ENCODE peak calls at places on chromosomes 7 and 10, in four cellular contexts. T is tibial nerve, V is thoracic aorta, I is IMR-90. W is an unnamed sample.
A peak's percentile ranks its signal among the peaks of the same experiment; 100 is the strongest.

GRCh38 chr10:95325863-95326262 is 35.1 kb upstream of the PDLIM1 start:
- DNase-seq in T (no peak), V (no peak), I (no peak), W (no peak)

GRCh38 chr7:23653942-23654341 is 26.1 kb upstream of the FAM221A start:
- DNase-seq in I (no peak), V (no peak), T (no peak), W (no peak)

GRCh38 chr7:46940178-46940577 is 641.7 kb downstream of the TNS3 start:
- DNase-seq in V (no peak), I (no peak), T (no peak), W (no peak)

GRCh38 chr7:517848-518629 is 1.6 kb downstream of the PDGFA start:
- DNase-seq in I (peak; percentile 58), T (peak; percentile 38), V (no peak), W (no peak)

GRCh38 chr10:14403846-14404623 is 73.3 kb upstream of the FRMD4A start:
- DNase-seq in V (no peak), I (no peak), T (no peak), W (no peak)

GRCh38 chr7:64625114-64626082 is 40.5 kb upstream of the ZNF107 start:
- DNase-seq in T (no peak), I (no peak), V (no peak), W (no peak)

GRCh38 chr7:103343758-103344452 is 662 bp downstream of the DNAJC2 start:
- DNase-seq in V (no peak), T (peak; percentile 9), I (peak; percentile 34), W (no peak)

GRCh38 chr7:141409911-141410329 is 141.3 kb upstream of the AGK start:
- DNase-seq in T (no peak), I (no peak), V (no peak), W (no peak)

GRCh38 chr7:68640103-68640502 is 958.2 kb upstream of the AUTS2 start:
- DNase-seq in I (no peak), T (no peak), V (no peak), W (no peak)

GRCh38 chr7:117259626-117260025 is 63.2 kb downstream of the WNT2 start:
- DNase-seq in I (peak; percentile 53), V (no peak), T (no peak), W (no peak)

GRCh38 chr10:133445751-133446708 is 7.7 kb upstream of the SCART1 start:
- DNase-seq in I (no peak), V (no peak), T (no peak), W (no peak)

GRCh38 chr7:43747703-43748102 is 10.8 kb upstream of the BLVRA start:
- DNase-seq in T (no peak), I (no peak), V (no peak), W (no peak)

DNA sequence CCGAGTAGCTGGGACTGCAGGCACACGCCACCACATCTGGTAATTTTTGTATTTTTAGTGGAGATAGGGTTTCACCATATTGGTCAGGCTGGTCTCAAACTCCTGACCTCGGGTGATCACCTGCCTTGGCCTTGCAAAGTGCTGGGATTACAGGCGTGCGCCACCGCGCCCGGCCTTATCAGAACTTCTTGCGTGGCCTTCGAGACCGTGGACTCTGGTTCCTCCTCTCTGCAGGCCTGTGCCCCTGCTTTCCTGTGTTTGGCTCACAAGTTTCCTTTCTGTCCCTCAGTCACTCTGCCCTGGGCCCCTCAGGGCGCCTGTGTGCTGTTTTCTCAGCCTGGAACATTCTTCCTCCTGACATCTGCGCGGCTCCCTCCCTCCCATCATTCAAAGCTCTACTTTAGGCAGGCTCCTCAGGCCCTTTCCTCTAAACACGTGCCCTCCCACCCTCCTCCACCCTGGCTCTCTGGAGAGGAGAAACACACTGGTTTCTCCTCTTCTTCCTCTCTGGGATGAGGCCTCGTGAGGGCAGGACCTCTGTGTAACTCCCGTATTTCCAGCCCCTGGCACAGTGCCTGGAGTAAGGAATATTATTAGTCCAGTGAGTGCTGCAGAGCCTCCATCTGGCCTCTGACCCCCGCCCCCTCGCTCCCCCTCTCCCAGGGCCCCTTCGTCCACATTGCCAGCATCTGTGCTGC is 6.9 kb downstream of the CLCN1 start:
- DNase-seq in V (no peak), I (no peak), T (peak; percentile 21), W (no peak)
- H3K9me3 ChIP-seq in V (no peaks in the 10 kb centered on the region), I (no peaks in the 10 kb centered on the region), T (no peaks in the 10 kb centered on the region), W (no peaks in the 10 kb centered on the region)

GRCh38 chr7:57404967-57405421 is 45.0 kb upstream of the ZNF716 start:
- DNase-seq in T (no peak), V (no peak), I (no peak), W (no peak)
- H3K9me3 ChIP-seq in T (peaks cover 52% of the 10 kb centered on the region), V (no peaks in the 10 kb centered on the region), I (peaks cover 14% of the 10 kb centered on the region), W (no peaks in the 10 kb centered on the region)

GRCh38 chr7:159175792-159176191 is 31.1 kb upstream of the VIPR2 start:
- DNase-seq in V (no peak), I (no peak), T (no peak), W (no peak)
- H3K9me3 ChIP-seq in V (peaks cover 6% of the 10 kb centered on the region), I (peaks cover 19% of the 10 kb centered on the region), T (peaks cover 9% of the 10 kb centered on the region), W (no peaks in the 10 kb centered on the region)

GRCh38 chr7:158135931-158136330 is 451.7 kb downstream of the PTPRN2 start:
- DNase-seq in I (no peak), T (no peak), V (no peak), W (no peak)
- H3K9me3 ChIP-seq in I (peaks cover 54% of the 10 kb centered on the region), T (peaks cover 23% of the 10 kb centered on the region), V (no peaks in the 10 kb centered on the region), W (no peaks in the 10 kb centered on the region)

GRCh38 chr10:123687758-123688157 is 21.6 kb downstream of the GPR26 start:
- DNase-seq in I (no peak), T (no peak), V (no peak), W (no peak)

GRCh38 chr10:123682477-123682876 is 16.3 kb downstream of the GPR26 start:
- DNase-seq in T (no peak), I (no peak), V (no peak), W (no peak)

GRCh38 chr10:123683459-123683858 is 17.3 kb downstream of the GPR26 start:
- DNase-seq in I (no peak), V (no peak), T (no peak), W (no peak)

GRCh38 chr10:123683865-123684264 is 17.7 kb downstream of the GPR26 start:
- DNase-seq in I (no peak), V (no peak), T (no peak), W (no peak)

DNA sequence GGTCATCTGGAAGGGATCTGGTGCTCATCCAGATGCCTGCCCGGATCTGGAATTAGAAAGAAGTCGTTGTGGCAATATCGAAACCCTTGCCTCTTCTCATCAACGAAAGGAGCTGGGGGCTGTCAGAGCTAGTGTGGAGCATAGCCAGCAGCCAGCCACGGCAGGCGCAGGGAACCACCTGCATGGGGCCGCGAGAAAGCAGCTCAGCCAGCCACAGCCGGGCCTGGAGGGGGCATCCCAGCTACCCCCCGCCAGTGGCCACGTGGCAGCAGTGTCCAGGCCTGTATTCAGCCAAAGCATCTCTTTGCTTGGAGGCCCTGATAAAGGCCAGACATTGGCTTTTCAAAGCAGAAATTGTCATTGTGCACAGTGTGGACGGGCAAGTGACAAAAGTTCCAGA is 19.1 kb downstream of the GPR26 start:
- DNase-seq in I (no peak), T (no peak), V (no peak), W (no peak)
- H3K9me3 ChIP-seq in I (peaks cover 46% of the 10 kb centered on the region), T (no peaks in the 10 kb centered on the region), V (no peaks in the 10 kb centered on the region), W (no peaks in the 10 kb centered on the region)

DNA sequence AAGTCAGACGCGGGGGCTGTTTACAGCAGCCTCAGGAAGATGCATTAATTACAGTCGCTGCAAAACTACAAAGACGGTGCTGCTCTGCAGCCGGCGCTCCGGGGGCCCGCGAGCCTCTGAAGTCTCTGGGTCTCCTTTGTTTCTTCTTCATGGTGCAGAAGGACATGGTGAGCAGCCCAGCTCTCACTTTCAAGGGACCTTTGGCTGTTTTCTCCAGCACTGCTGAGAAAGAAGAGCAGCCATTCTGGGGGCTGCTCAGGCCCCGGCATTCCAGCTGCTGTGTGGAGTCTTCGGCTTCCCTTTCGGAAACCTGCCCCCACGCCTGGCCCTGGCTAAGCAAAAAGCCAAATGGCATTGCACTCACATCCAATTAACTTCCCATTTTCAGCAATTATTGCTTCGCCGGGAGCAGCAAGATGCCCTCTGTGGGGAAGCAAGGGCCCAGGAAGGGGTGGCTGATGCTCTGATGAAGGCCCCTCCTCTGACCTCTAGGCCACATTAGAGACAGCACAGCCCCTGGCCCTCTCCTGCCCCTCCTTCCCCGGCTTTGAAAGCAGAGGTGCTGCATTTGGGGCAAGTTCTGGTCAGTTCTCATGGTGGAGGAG is 555.7 kb downstream of the PTPRN2 start:
- DNase-seq in V (no peak), I (no peak), T (no peak), W (no peak)
- H3K9me3 ChIP-seq in V (no peaks in the 10 kb centered on the region), I (peaks cover 51% of the 10 kb centered on the region), T (no peaks in the 10 kb centered on the region), W (no peaks in the 10 kb centered on the region)

DNA sequence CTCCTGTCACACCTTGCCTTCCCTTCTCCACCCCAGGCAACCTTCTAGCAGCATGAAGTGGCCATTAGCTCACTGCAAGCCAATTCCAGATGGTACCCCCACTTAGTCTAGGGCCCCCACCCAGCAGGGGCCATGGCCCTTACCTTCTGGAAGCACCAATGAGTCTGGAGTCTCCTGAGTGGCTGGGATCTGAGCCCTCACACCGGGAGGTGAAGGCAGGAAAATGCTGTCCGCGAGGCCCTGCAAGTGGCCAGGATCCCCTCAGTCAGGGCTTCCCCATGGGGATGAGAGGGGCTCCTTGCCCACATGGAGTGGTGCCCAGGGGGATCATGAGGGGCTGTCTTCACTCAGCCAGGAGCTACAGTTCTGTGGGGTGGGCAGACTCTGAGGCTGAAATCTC is 4.6 kb downstream of the AQP1 start:
- DNase-seq in V (no peak), I (no peak), T (no peak), W (no peak)
- H3K9me3 ChIP-seq in V (no peaks in the 10 kb centered on the region), I (no peaks in the 10 kb centered on the region), T (no peaks in the 10 kb centered on the region), W (no peaks in the 10 kb centered on the region)

GRCh38 chr7:63077841-63078240 is 920.8 kb upstream of the ZNF722 start:
- DNase-seq in T (no peak), I (no peak), V (no peak), W (no peak)

GRCh38 chr7:63080406-63080805 is 918.2 kb upstream of the ZNF722 start:
- DNase-seq in T (no peak), I (no peak), V (no peak), W (no peak)

GRCh38 chr7:63080831-63081230 is 917.8 kb upstream of the ZNF722 start:
- DNase-seq in V (no peak), I (no peak), T (no peak), W (no peak)
- H3K9me3 ChIP-seq in V (peaks cover 8% of the 10 kb centered on the region), I (peaks cover 37% of the 10 kb centered on the region), T (peaks cover 65% of the 10 kb centered on the region), W (peaks cover 2% of the 10 kb centered on the region)

DNA sequence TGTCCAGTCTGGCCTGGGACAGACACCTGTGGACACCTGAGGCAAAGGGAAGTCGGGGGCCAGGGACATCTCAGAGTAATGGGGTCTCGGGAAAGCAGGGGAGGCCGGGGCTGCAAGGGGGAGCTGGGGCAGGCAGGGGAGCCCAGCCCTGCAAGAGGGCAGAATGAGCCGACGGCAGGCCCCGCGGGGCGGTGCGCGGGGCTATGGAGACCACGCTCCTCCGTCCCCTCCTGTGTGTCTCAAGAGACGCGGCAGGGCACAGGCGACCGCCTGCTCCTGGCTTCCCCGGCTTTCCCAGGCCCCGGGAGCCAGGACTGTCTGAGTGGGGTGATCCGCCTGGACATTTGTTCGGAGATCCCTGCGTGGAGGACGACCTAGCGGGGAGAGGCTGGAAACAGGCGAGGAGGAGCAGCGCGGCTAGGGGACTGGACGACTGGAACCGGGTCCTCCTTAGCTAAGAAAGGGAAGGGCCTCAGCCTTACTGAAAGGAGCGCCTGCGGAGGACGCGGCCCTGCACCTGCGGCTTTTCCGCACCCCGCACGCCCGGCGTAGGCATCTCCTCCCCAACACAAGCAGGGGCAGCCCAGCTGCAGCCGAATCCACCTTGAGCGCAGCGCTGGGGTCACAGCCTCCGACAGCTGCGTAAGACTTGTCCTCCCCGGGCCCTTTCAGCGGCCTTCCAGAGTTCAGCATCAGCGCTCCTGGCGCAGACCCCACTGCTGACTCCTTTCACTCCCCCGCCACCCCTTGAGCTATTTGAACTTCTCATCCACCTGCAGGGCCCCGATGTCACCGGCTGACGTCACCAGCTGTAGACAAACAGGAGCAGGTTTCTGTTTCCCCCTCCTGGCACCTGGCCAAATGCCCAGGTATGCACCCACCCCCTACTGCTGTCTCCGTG is 176.4 kb downstream of the ZNF248 start:
- DNase-seq in T (no peak), I (no peak), V (no peak), W (no peak)
- H3K9me3 ChIP-seq in T (peaks cover 31% of the 10 kb centered on the region), I (peaks cover 55% of the 10 kb centered on the region), V (no peaks in the 10 kb centered on the region), W (no peaks in the 10 kb centered on the region)